ENCODE peak calls at places on chromosomes 12 and 14, in four cellular contexts. P, Z, H and R are unnamed samples.
A peak's percentile ranks its signal among the peaks of the same experiment; 100 is the strongest.

GRCh38 chr12:108457006-108457733 is 57.9 kb upstream of the FICD start:
- DNase-seq in P (no peak), Z (peak; percentile 64), H (peak; percentile 81), R (peak; percentile 5)

GRCh38 chr12:106227641-106228319 is 20.0 kb downstream of the CKAP4 start:
- DNase-seq in P (no peak), Z (peak; percentile 20), H (peak; percentile 58), R (no peak)

GRCh38 chr12:131795688-131796410 is 32.3 kb upstream of the MMP17 start:
- DNase-seq in P (no peak), Z (no peak), H (no peak), R (no peak)

GRCh38 chr12:113203852-113204760 is 17.2 kb upstream of the TPCN1 start:
- DNase-seq in P (no peak), Z (peak; percentile 34), H (no peak), R (no peak)

GRCh38 chr12:4293299-4293941 is 19.9 kb downstream of the CCND2 start:
- DNase-seq in P (no peak), Z (no peak), H (no peak), R (no peak)

GRCh38 chr12:14396071-14396470 is 30.6 kb downstream of the ATF7IP start:
- DNase-seq in P (no peak), Z (no peak), H (no peak), R (no peak)

GRCh38 chr14:70317091-70317968 is 42.2 kb downstream of the COX16 start:
- DNase-seq in P (no peak), Z (no peak), H (no peak), R (no peak)

GRCh38 chr14:70896981-70897380 is 10.3 kb upstream of the PCNX1 start:
- DNase-seq in P (no peak), Z (no peak), H (peak; percentile 45), R (no peak)

GRCh38 chr12:100026241-100026640 is 41.5 kb upstream of the ANKS1B start:
- DNase-seq in P (no peak), Z (no peak), H (no peak), R (peak; percentile 4)

GRCh38 chr12:106248177-106248848 is 493 bp upstream of the CKAP4 start:
- DNase-seq in P (no peak), Z (peak; percentile 85), H (peak; percentile 89), R (peak; percentile 52)

GRCh38 chr14:99562848-99563748 is 40.9 kb downstream of the CCDC85C start:
- DNase-seq in P (peak; percentile 24), Z (peak; percentile 83), H (peak; percentile 53), R (no peak)

DNA sequence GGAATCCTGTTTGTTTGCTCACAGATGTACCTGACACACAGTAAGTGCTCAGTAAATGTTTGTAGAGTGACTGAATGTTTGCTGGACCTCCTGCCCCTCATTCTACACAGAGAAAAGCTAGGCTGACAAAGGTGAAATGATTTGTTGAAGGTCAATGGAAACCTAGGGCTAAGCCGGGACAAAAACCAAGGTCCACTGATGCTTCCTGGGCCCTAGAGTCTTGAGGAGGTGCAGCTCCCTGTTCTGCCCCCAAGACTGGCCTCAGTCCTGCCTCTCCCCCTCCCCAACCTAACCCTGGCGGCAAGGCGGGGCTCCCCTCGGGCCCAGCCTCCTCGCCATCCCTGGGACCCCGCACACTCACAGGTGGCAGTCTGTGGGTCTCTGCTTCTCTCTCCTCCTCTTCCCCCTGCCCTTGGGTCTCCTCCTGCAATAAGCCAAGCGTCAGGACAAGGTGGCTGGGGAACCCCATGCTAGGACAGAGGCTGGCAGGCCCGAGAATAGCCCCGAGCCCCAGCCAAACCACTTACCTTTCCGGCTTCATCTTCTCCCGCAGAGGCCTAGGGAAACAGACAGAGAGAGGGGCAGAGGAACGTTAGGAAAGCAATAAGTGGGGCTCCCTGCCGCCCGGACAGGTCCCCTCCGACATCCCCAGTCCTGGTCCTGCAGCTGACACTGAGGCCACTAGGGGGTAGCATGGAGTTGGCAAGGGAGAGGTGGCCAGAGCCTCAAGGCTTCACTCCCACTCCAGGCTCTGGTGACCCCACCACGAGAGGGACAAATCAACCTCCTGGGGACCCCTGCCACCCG is 9.3 kb downstream of the PGF start:
- DNase-seq in P (peak; percentile 70), Z (peak; percentile 76), H (peak; percentile 71), R (no peak)
- H3K4me3 ChIP-seq in P (no peak overlapping the region), Z (no peak overlapping the region), H (no peak overlapping the region), R (no peak overlapping the region)

GRCh38 chr12:56520025-56520810 is 1.4 kb upstream of the RBMS2 start:
- DNase-seq in P (no peak), Z (peak; percentile 56), H (peak; percentile 69), R (no peak)
- H3K4me3 ChIP-seq in P (no peak overlapping the region), Z (no peak overlapping the region), H (peak overlapping the region; percentile 80), R (no peak overlapping the region)

DNA sequence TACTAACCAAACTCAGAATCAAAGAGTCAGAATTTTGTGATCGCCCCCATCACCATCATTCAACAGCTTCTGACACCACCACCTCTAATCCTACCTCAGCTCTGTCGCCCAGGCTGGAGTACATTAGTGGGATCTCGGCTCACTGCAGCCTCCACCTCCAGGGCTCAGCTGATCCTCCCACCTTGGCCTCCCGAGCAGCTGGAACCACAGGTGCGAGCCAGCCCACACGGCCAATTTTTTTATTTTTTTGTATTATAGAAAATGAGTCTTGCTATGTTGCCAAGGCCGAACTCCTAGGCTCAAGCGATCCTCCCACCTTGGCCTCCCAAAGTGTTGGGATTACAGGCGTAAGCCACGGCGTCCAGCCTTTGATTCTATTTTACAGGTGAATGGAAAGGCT is 212.6 kb downstream of the GXYLT1 start:
- DNase-seq in P (no peak), Z (no peak), H (no peak), R (no peak)
- H3K4me3 ChIP-seq in P (peak overlapping the region; percentile 43), Z (peak overlapping the region; percentile 39), H (peak overlapping the region; percentile 73), R (peak overlapping the region; percentile 45)

GRCh38 chr12:57841445-57841844 is 5.1 kb downstream of the CTDSP2 start:
- DNase-seq in P (no peak), Z (no peak), H (no peak), R (no peak)
- H3K4me3 ChIP-seq in P (no peak overlapping the region), Z (no peak overlapping the region), H (no peak overlapping the region), R (no peak overlapping the region)

DNA sequence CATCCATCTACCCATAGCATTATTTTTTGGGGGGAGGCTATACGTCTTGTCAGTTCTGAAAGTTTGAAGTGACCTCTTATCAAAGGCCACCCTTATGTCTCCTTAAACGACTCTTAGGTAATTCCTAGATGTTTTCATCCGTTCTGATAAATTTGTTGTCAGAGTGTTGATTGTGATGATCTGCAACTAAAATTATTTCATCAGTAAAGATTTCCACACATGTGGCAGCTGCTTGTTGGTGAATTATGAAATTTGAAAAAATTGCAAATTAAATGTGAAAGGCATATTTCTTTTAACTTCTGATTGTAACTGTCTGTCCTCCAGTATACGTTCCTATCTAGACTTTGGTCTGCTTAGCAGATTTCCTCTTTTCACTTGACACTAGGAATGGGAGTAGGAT is 1.4 kb downstream of the ADIPOR2 start:
- DNase-seq in P (no peak), Z (no peak), H (no peak), R (no peak)
- H3K4me3 ChIP-seq in P (peak overlapping the region; percentile 9), Z (peak overlapping the region; percentile 11), H (peak overlapping the region; percentile 89), R (peak overlapping the region; percentile 94)

DNA sequence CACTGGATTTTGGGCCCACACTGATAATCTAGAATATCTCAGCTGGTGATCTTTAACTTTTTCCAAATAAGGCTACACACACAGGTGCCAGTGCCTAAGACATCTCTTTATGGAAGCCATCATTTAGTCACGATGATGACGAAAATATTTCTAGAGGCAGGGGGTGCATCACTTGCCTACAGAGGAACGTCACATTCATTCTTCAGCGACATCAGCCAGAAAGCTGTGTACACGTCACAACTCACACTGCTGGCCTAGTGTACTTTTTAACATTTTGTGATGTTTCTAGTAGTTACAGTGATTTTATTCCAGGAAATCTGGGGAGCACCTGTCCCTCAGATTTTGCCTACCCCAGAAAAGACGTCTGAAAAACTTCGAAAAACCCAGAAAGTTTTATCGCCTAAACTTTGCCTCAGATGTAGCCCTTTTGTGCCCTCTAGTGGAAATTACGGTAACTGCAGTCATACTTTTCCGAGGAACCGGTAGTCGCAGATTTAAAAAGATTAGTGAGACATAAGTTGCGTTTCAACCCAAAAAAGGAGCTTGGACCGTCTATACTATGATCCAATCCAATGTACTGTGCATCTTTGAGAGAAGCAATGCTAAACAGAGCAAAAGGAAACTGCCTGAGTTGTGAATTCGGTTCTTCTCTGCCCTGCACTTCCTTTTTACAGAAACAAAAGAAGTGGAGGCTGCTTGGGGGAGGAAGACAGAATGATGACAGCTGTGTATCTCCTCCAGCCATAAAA is 64.3 kb upstream of the STON2 start:
- DNase-seq in P (no peak), Z (peak; percentile 67), H (peak; percentile 62), R (no peak)
- H3K4me3 ChIP-seq in P (peak overlapping the region; percentile 40), Z (peak overlapping the region; percentile 36), H (peak overlapping the region; percentile 97), R (peak overlapping the region; percentile 51)

GRCh38 chr14:101706509-101707284 is 54.8 kb upstream of the PPP2R5C start:
- DNase-seq in P (no peak), Z (no peak), H (no peak), R (no peak)
- H3K4me3 ChIP-seq in P (no peak overlapping the region), Z (no peak overlapping the region), H (no peak overlapping the region), R (no peak overlapping the region)